ENCODE peak calls at places on chromosomes 4 and X, in five cellular contexts. Z, S, W, D and I are unnamed samples.

GRCh38 chr4:40864531-40864930 is 114.8 kb downstream of the NSUN7 start:
- DNase-seq in Z (no peak), S (no peak), W (no peak), D (no peak), I (no peak)

GRCh38 chr4:169823685-169824084 is 65.9 kb upstream of the HPF1 start:
- DNase-seq in Z (no peak), S (peak; percentile 21), W (peak; percentile 38), D (no peak), I (peak; percentile 84)

GRCh38 chr4:15636818-15637217 is 18.3 kb downstream of the FBXL5 start:
- DNase-seq in Z (no peak), S (no peak), W (no peak), D (no peak), I (peak; percentile 77)

GRCh38 chr4:138911903-138912713 is 103.5 kb upstream of the NOCT start:
- DNase-seq in Z (peak; percentile 66), S (peak; percentile 16), W (no peak), D (no peak), I (peak; percentile 86)

GRCh38 chrX:111505783-111506182 is 5.7 kb upstream of the SERTM2 start:
- DNase-seq in Z (no peak), S (no peak), W (no peak), D (no peak), I (no peak)

GRCh38 chrX:24718771-24719170 is 25.1 kb downstream of the POLA1 start:
- DNase-seq in Z (no peak), S (no peak), W (no peak), D (no peak), I (no peak)

GRCh38 chr4:158667651-158668198 is 4.0 kb downstream of the C4orf46 start:
- DNase-seq in Z (no peak), S (no peak), W (no peak), D (no peak), I (no peak)

GRCh38 chr4:87985097-87985886 is 9.8 kb downstream of the SPP1 start:
- DNase-seq in Z (no peak), S (peak; percentile 59), W (peak; percentile 71), D (peak; percentile 46), I (peak; percentile 72)

GRCh38 chr4:77376788-77377460 is 219.9 kb downstream of the CCNG2 start:
- DNase-seq in Z (no peak), S (no peak), W (no peak), D (no peak), I (no peak)

GRCh38 chr4:56788081-56788480 is 33.4 kb downstream of the SPINK2 start:
- DNase-seq in Z (no peak), S (no peak), W (no peak), D (no peak), I (no peak)

GRCh38 chr4:14329228-14329627 is 673.1 kb upstream of the CPEB2 start:
- DNase-seq in Z (no peak), S (no peak), W (no peak), D (no peak), I (no peak)

GRCh38 chrX:15815779-15816452 is 25.6 kb downstream of the ZRSR2 start:
- DNase-seq in Z (no peak), S (no peak), W (no peak), D (no peak), I (no peak)

GRCh38 chr4:41814565-41814964 is 66.0 kb upstream of the PHOX2B start:
- DNase-seq in Z (no peak), S (peak; percentile 4), W (peak; percentile 4), D (no peak), I (no peak)

GRCh38 chr4:142581891-142582290 is 264.2 kb downstream of the INPP4B start:
- DNase-seq in Z (no peak), S (no peak), W (no peak), D (no peak), I (no peak)

GRCh38 chrX:39734174-39734776 is 363.5 kb downstream of the BCOR start:
- DNase-seq in Z (no peak), S (no peak), W (no peak), D (peak; percentile 75), I (peak; percentile 60)

GRCh38 chr4:55820260-55820659 is 670 bp downstream of the EXOC1L start:
- DNase-seq in Z (no peak), S (no peak), W (no peak), D (no peak), I (no peak)

GRCh38 chr4:75484195-75484594 is 30.0 kb downstream of the RCHY1 start:
- DNase-seq in Z (no peak), S (no peak), W (no peak), D (no peak), I (no peak)

GRCh38 chr4:119132306-119132705 is 3.3 kb upstream of the MYOZ2 start:
- DNase-seq in Z (no peak), S (no peak), W (no peak), D (no peak), I (no peak)

GRCh38 chr4:137106733-137107132 is 425.6 kb downstream of the PCDH18 start:
- DNase-seq in Z (no peak), S (no peak), W (no peak), D (no peak), I (no peak)

GRCh38 chrX:114906978-114907510 is 110.4 kb downstream of the IL13RA2 start:
- DNase-seq in Z (no peak), S (no peak), W (no peak), D (no peak), I (no peak)

GRCh38 chrX:114903618-114904017 is 113.8 kb downstream of the IL13RA2 start:
- DNase-seq in Z (no peak), S (no peak), W (no peak), D (no peak), I (no peak)

GRCh38 chrX:114905251-114905650 is 112.2 kb downstream of the IL13RA2 start:
- DNase-seq in Z (no peak), S (no peak), W (no peak), D (no peak), I (no peak)
- TF ChIP-seq CTCF in Z (no peak), S (no peak), W (no peak), D (no peak), I (no peak)

GRCh38 chr4:5928241-5928640 is 35.4 kb upstream of the CRMP1 start:
- DNase-seq in Z (no peak), S (no peak), W (no peak), D (no peak), I (no peak)

GRCh38 chr4:5926601-5927000 is 33.7 kb upstream of the CRMP1 start:
- DNase-seq in Z (no peak), S (no peak), W (no peak), D (no peak), I (no peak)

GRCh38 chr4:5925419-5926187 is 32.7 kb upstream of the CRMP1 start:
- DNase-seq in Z (no peak), S (no peak), W (no peak), D (no peak), I (no peak)

GRCh38 chr4:5927747-5928146 is 34.9 kb upstream of the CRMP1 start:
- DNase-seq in Z (no peak), S (no peak), W (no peak), D (no peak), I (no peak)

DNA sequence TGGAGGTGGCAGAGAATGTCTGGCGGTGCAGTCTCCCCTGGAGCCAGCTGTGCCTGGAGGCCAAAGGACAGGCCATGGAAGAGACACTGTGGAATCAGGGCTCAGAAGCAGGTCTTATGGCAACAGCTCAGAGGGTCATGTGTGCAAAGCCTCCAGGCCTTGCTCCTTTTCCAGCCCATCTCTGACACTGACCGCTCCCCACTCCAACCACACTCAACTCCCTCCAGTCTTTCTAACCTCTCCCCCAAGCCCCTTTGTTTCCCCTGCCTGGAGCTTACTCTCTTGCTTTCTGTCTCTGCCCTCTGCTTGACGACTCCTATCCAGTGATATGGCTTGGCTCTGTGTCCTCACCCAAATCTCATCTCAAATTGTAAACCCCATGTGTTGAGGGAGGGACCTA is 34.2 kb upstream of the CRMP1 start:
- DNase-seq in Z (no peak), S (no peak), W (no peak), D (no peak), I (no peak)
- H3K4me3 ChIP-seq in Z (no peak overlapping the region), S (no peak overlapping the region), W (no peak overlapping the region), D (no peak overlapping the region), I (no peak overlapping the region)

DNA sequence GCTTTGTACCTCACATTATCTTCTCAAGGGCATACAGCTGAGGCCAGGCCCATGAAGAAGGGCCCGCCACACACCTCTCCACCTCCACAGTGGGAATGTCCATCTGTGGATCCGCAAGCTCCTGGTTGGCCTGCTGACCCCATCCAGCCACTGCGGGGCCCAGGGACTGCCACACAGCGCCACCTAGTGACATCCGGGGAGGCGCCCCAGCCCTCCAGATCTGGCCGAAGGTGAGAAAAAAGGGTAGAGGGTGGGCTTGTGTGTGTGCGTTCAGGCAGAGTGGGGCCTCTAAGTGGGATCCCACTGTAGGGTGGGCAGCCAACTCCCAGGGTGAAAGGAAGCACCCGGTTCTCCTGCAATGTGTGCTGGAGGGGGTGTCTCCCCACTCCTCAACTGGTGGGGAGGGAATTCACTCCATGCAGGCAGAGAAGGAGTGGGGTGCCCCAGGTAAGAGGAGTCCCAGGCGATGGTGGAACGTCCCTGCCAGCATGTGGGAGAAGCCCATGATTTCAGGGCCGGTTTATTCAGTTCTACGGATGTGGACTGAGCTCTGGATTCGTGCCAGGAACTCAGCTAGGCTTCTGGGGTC is 117.3 kb downstream of the ENPP6 start:
- DNase-seq in Z (no peak), S (peak; percentile 23), W (no peak), D (peak; percentile 58), I (no peak)
- TF ChIP-seq CTCF in Z (no peak), S (peak; percentile 77), W (peak; percentile 96), D (peak; percentile 59), I (peak; percentile 74)

DNA sequence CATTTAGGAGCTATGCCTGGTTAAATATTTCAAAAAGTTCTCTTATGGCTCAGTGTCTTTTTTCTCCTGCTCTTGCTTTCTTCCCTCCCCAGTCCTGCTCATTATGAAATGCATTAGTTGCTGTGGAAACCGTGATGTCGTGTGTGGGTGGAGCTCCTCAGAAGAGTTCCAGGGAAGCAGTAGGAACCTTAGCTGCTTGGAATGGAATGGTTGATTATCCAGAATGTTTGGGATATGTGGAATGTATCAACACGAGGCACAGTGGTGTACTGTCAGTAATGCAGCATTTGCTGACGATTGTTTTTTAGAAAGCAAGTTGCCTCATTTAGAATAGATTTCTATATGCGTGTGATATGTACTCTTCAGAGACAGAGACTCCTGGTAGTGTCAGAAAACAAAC is 333.2 kb downstream of the ARHGAP10 start:
- DNase-seq in Z (no peak), S (no peak), W (no peak), D (no peak), I (no peak)
- H3K4me3 ChIP-seq in Z (no peak overlapping the region), S (no peak overlapping the region), W (no peak overlapping the region), D (no peak overlapping the region), I (no peak overlapping the region)

GRCh38 chrX:22037225-22037624 is 5.1 kb downstream of the PHEX start:
- DNase-seq in Z (no peak), S (no peak), W (no peak), D (no peak), I (no peak)

GRCh38 chrX:22039541-22039940 is 7.4 kb downstream of the PHEX start:
- DNase-seq in Z (no peak), S (no peak), W (no peak), D (no peak), I (no peak)

GRCh38 chrX:22037911-22038537 is 5.9 kb downstream of the PHEX start:
- DNase-seq in Z (no peak), S (no peak), W (no peak), D (no peak), I (no peak)

GRCh38 chrX:22041931-22042530 is 9.9 kb downstream of the PHEX start:
- DNase-seq in Z (no peak), S (no peak), W (no peak), D (no peak), I (no peak)

GRCh38 chrX:22040184-22040583 is 8.1 kb downstream of the PHEX start:
- DNase-seq in Z (no peak), S (no peak), W (no peak), D (no peak), I (no peak)
- TF ChIP-seq CTCF in Z (no peak), S (no peak), W (no peak), D (no peak), I (no peak)